ENCODE peak calls at places on chromosomes 7 and 10, in five cellular contexts. V, H, Q, M and E are unnamed samples.

GRCh38 chr7:19677201-19677600 is 31.6 kb downstream of the POLR1F start:
- DNase-seq in V (peak; percentile 93), H (no peak), Q (no peak), M (no peak), E (no peak)

GRCh38 chr7:74441801-74442200 is 11.9 kb upstream of the GTF2IRD1 start:
- DNase-seq in V (no peak), H (no peak), Q (no peak), M (no peak), E (no peak)

GRCh38 chr7:31776616-31777015 is 89.6 kb downstream of the PPP1R17 start:
- DNase-seq in V (peak; percentile 2), H (peak; percentile 59), Q (no peak), M (peak; percentile 60), E (peak; percentile 36)

GRCh38 chr10:86363833-86364511 is 2.6 kb downstream of the GRID1 start:
- DNase-seq in V (no peak), H (no peak), Q (no peak), M (peak; percentile 4), E (no peak)

GRCh38 chr10:49384268-49384953 is 11.5 kb downstream of the DRGX start:
- DNase-seq in V (no peak), H (no peak), Q (no peak), M (no peak), E (no peak)

GRCh38 chr7:128781851-128782250 is 6.3 kb upstream of the OPN1SW start:
- DNase-seq in V (peak; percentile 57), H (no peak), Q (no peak), M (no peak), E (no peak)

GRCh38 chr10:31139497-31139896 is 107.8 kb upstream of the ZNF438 start:
- DNase-seq in V (no peak), H (no peak), Q (no peak), M (no peak), E (no peak)

GRCh38 chr10:78460204-78460603 is 426.5 kb downstream of the RPS24 start:
- DNase-seq in V (no peak), H (no peak), Q (no peak), M (no peak), E (no peak)

GRCh38 chr10:93993782-93994668 is at the start of gene PLCE1:
- DNase-seq in V (no peak), H (no peak), Q (peak; percentile 70), M (peak; percentile 5), E (no peak)

GRCh38 chr10:28991738-28992270 is 297.1 kb upstream of the LYZL1 start:
- DNase-seq in V (peak; percentile 47), H (peak; percentile 55), Q (no peak), M (peak; percentile 31), E (no peak)

GRCh38 chr10:8400151-8400550 is 345.7 kb downstream of the GATA3 start:
- DNase-seq in V (no peak), H (no peak), Q (no peak), M (no peak), E (no peak)

GRCh38 chr7:73364006-73364728 is 36.2 kb downstream of the FKBP6 start:
- DNase-seq in V (no peak), H (no peak), Q (no peak), M (no peak), E (no peak)

GRCh38 chr10:117327262-117327661 is 48.0 kb downstream of the PDZD8 start:
- DNase-seq in V (no peak), H (no peak), Q (no peak), M (no peak), E (no peak)

GRCh38 chr10:5746197-5746596 is 61.6 kb downstream of the TASOR2 start:
- DNase-seq in V (no peak), H (no peak), Q (no peak), M (no peak), E (no peak)

GRCh38 chr7:144001543-144001942 is 1.4 kb downstream of the OR6B1 start:
- DNase-seq in V (no peak), H (no peak), Q (no peak), M (no peak), E (no peak)

GRCh38 chr7:5997210-5997808 is 11.5 kb downstream of the PMS2 start:
- DNase-seq in V (peak; percentile 74), H (peak; percentile 43), Q (no peak), M (peak; percentile 36), E (no peak)

GRCh38 chr7:117186218-117186617 is 136.6 kb downstream of the WNT2 start:
- DNase-seq in V (peak; percentile 77), H (peak; percentile 95), Q (no peak), M (no peak), E (no peak)

GRCh38 chr7:93228302-93228701 is 2.0 kb upstream of the HEPACAM2 start:
- DNase-seq in V (peak; percentile 75), H (peak; percentile 31), Q (no peak), M (peak; percentile 51), E (no peak)

GRCh38 chr7:95723583-95724180 is 48.7 kb upstream of the DYNC1I1 start:
- DNase-seq in V (peak; percentile 43), H (peak; percentile 48), Q (no peak), M (peak; percentile 22), E (no peak)

GRCh38 chr7:36904802-36905201 is 180.5 kb upstream of the AOAH start:
- DNase-seq in V (no peak), H (no peak), Q (no peak), M (no peak), E (no peak)

GRCh38 chr10:9625266-9625776 is 1392.4 kb upstream of the CELF2 start:
- DNase-seq in V (peak; percentile 70), H (no peak), Q (no peak), M (no peak), E (no peak)

GRCh38 chr10:49408437-49409306 is 12.8 kb upstream of the DRGX start:
- DNase-seq in V (no peak), H (no peak), Q (no peak), M (no peak), E (no peak)

GRCh38 chr7:34222722-34223121 is 317.4 kb downstream of the BMPER start:
- DNase-seq in V (no peak), H (no peak), Q (no peak), M (no peak), E (no peak)

GRCh38 chr7:101814996-101815825 is 2.2 kb upstream of the CUX1 start:
- DNase-seq in V (peak; percentile 50), H (no peak), Q (peak; percentile 42), M (peak; percentile 21), E (no peak)

GRCh38 chr7:44772867-44773266 is 23.6 kb upstream of the PPIA start:
- DNase-seq in V (no peak), H (no peak), Q (no peak), M (no peak), E (no peak)

GRCh38 chr10:3852147-3852904 is 67.3 kb upstream of the KLF6 start:
- DNase-seq in V (peak; percentile 99), H (peak; percentile 96), Q (peak; percentile 56), M (peak; percentile 100), E (peak; percentile 99)

GRCh38 chr7:33671521-33672262 is 233.6 kb upstream of the BMPER start:
- DNase-seq in V (no peak), H (no peak), Q (no peak), M (no peak), E (no peak)

GRCh38 chr10:119817991-119818888 is 54.4 kb downstream of the MCMBP start:
- DNase-seq in V (peak; percentile 72), H (peak; percentile 48), Q (peak; percentile 67), M (no peak), E (peak; percentile 19)
- TF ChIP-seq CTCF in V (peak; percentile 26), H (peak; percentile 31), Q (no peak), M (no peak), E (no peak)

DNA sequence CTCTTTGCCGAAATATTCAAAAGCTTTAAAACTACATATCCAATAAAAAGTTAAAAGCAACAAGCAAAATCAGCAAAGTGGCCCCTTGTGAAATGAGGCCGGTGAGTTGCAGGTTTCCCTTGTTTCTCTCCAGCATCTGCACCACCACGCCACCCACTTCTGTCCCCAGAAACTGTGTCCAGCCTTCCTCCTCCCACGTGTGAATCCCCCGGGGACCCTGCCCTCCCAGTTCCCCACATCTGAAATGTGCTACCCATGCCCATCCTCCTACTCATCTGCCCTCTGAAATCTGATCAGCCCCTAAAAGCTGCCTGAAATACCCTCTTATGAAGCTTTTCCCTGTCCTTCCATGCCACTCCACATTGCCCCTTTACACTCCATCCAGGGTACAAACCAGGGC is 3.8 kb downstream of the ALOX5 start:
- DNase-seq in V (no peak), H (no peak), Q (no peak), M (no peak), E (no peak)
- H3K4me3 ChIP-seq in V (no peak overlapping the region), H (no peak overlapping the region), Q (no peak overlapping the region), M (no peak overlapping the region), E (no peak overlapping the region)

DNA sequence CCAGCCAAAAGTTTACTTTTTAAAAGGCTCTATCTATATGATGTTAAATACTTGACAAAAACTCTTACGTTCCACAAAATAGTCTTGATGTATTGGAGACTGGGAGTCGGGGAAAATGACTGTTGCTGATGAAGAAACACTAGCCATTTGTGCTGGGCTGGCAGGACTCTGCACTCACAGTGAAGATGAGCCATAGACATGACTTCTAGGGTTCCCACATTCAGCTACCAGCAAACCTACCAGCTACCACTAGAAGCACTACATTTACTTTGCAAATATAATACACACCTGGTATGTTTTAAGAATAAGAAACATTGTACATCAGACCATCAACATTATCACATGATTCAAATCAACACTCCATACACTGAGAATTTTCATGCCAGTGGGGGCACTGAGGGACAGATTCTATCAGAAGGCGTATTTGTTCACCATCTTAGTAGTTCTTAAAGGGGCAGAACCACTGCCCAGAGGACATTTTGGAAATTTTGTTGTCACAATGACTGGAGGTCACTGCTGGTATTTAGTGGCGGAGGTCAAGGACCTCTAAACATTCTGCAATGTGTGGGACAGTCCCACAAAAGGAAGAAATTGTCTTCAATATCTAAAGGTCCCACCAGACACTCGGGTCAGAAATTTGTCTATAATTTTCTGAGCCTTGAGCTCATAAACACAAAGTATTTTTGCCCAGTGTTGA is 52.3 kb downstream of the PARD3 start:
- DNase-seq in V (no peak), H (no peak), Q (no peak), M (peak; percentile 11), E (no peak)
- TF ChIP-seq CTCF in V (no peak), H (peak; percentile 14), Q (peak; percentile 6), M (peak; percentile 7), E (no peak)

GRCh38 chr7:27204851-27205322 is 5.0 kb upstream of the HOXA13 start:
- DNase-seq in V (peak; percentile 60), H (no peak), Q (no peak), M (no peak), E (no peak)

GRCh38 chr7:27209933-27210440 is 10.1 kb upstream of the HOXA13 start:
- DNase-seq in V (no peak), H (no peak), Q (no peak), M (no peak), E (no peak)

GRCh38 chr7:27205325-27206280 is 5.7 kb upstream of the HOXA13 start:
- DNase-seq in V (peak; percentile 61), H (no peak), Q (no peak), M (no peak), E (no peak)

GRCh38 chr7:27208998-27209397 is 9.1 kb upstream of the HOXA13 start:
- DNase-seq in V (no peak), H (no peak), Q (no peak), M (no peak), E (no peak)

DNA sequence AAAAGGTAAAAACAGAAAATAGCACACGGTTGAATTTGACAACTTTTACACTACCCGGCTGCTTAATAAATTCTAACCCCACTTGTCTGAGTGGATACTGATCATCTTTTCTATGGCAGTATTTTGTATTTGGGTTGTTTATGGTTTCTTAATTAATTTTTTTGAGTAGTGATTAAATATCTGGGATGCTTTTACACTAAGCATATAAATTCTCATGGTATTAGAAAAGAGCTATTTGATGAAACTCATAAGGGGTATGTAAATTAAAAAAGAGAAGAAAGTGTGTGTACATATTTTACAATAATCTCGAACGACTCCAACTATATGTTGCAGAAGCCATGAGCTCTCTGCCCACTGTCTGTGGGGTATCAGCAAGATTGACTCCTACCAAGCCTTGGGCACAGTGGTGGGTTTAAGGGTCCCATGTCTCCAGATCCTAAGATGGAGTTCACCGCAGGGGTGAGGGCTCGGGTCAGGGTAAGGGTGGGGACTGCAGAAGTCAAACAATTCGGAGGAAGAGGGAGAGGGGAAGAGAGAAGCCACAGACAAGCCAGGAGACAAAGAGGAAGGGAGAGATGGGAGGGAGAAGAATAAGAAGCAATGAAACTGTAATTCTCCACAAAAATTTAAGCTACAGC is 7.6 kb upstream of the HOXA13 start:
- DNase-seq in V (no peak), H (no peak), Q (no peak), M (no peak), E (no peak)
- H3K4me3 ChIP-seq in V (no peak overlapping the region), H (no peak overlapping the region), Q (no peak overlapping the region), M (no peak overlapping the region), E (no peak overlapping the region)